ENCODE peak calls at places on chromosomes 13 and 19, in seven cellular contexts. G, Q, M, P, H, L and I are unnamed samples.

GRCh38 chr13:101454767-101455166 is 2.3 kb downstream of the ITGBL1 start:
- DNase-seq in G (no peak), Q (no peak), M (peak; percentile 94), P (no peak), H (no peak), L (no peak), I (no peak)

GRCh38 chr13:106530907-106531520 is 4.4 kb downstream of the EFNB2 start:
- DNase-seq in G (no peak), Q (no peak), M (no peak), P (peak; percentile 38), H (no peak), L (no peak), I (no peak)

GRCh38 chr19:2168619-2169424 is 5.1 kb downstream of the DOT1L start:
- DNase-seq in G (peak; percentile 98), Q (peak; percentile 74), M (peak; percentile 97), P (peak; percentile 85), H (peak; percentile 98), L (peak; percentile 88), I (peak; percentile 92)

GRCh38 chr13:50616101-50616500 is 227.4 kb downstream of the DLEU7 start:
- DNase-seq in G (no peak), Q (no peak), M (no peak), P (no peak), H (peak; percentile 69), L (no peak), I (no peak)

GRCh38 chr19:6232567-6232966 is 47.2 kb downstream of the MLLT1 start:
- DNase-seq in G (peak; percentile 94), Q (no peak), M (no peak), P (no peak), H (peak; percentile 32), L (no peak), I (peak; percentile 94)

GRCh38 chr13:24127116-24127631 is 33.3 kb upstream of the SPATA13 start:
- DNase-seq in G (no peak), Q (no peak), M (no peak), P (no peak), H (no peak), L (no peak), I (no peak)

GRCh38 chr13:97921146-97921776 is 32.2 kb upstream of the IPO5 start:
- DNase-seq in G (peak; percentile 71), Q (no peak), M (no peak), P (no peak), H (no peak), L (no peak), I (peak; percentile 25)

GRCh38 chr13:113951246-113951999 is 22.5 kb downstream of the C13orf46 start:
- DNase-seq in G (peak; percentile 82), Q (peak; percentile 20), M (no peak), P (peak; percentile 50), H (peak; percentile 31), L (peak; percentile 71), I (no peak)

GRCh38 chr19:38667552-38668205 is 20.2 kb downstream of the ACTN4 start:
- DNase-seq in G (peak; percentile 86), Q (no peak), M (no peak), P (peak; percentile 27), H (no peak), L (no peak), I (peak; percentile 59)

GRCh38 chr19:5698635-5699422 is 8.7 kb downstream of the RPL36 start:
- DNase-seq in G (no peak), Q (no peak), M (no peak), P (no peak), H (no peak), L (no peak), I (no peak)

GRCh38 chr19:36771275-36772231 is 1.1 kb downstream of the ZNF850 start:
- DNase-seq in G (peak; percentile 57), Q (no peak), M (peak; percentile 35), P (peak; percentile 74), H (peak; percentile 97), L (peak; percentile 97), I (no peak)

GRCh38 chr19:5572556-5573286 is 5.0 kb upstream of the TINCR start:
- DNase-seq in G (no peak), Q (no peak), M (no peak), P (no peak), H (no peak), L (no peak), I (no peak)

GRCh38 chr13:37869756-37870488 is at the start of gene TRPC4:
- DNase-seq in G (peak; percentile 26), Q (no peak), M (no peak), P (peak; percentile 81), H (peak; percentile 79), L (peak; percentile 59), I (no peak)

GRCh38 chr13:44434441-44435141 is 61.0 kb downstream of the SERP2 start:
- DNase-seq in G (no peak), Q (no peak), M (no peak), P (no peak), H (no peak), L (no peak), I (no peak)

GRCh38 chr19:27718262-27718661 is 1494.7 kb downstream of the UQCRFS1 start:
- DNase-seq in G (no peak), Q (no peak), M (no peak), P (no peak), H (no peak), L (no peak), I (no peak)

GRCh38 chr13:111533900-111534645 is 213.6 kb downstream of the TEX29 start:
- DNase-seq in G (no peak), Q (no peak), M (no peak), P (no peak), H (no peak), L (no peak), I (no peak)

GRCh38 chr19:13055213-13056051 is 47.2 kb downstream of the LYL1 start:
- DNase-seq in G (peak; percentile 97), Q (no peak), M (no peak), P (no peak), H (peak; percentile 70), L (no peak), I (peak; percentile 89)

GRCh38 chr19:5138606-5139594 is 170.0 kb downstream of the KDM4B start:
- DNase-seq in G (peak; percentile 52), Q (no peak), M (no peak), P (no peak), H (peak; percentile 94), L (no peak), I (peak; percentile 46)

GRCh38 chr13:40318366-40318765 is 348.1 kb downstream of the FOXO1 start:
- DNase-seq in G (no peak), Q (no peak), M (no peak), P (peak; percentile 85), H (no peak), L (peak; percentile 55), I (no peak)

GRCh38 chr13:26482451-26483197 is 74.9 kb upstream of the WASF3 start:
- DNase-seq in G (peak; percentile 56), Q (no peak), M (peak; percentile 60), P (peak; percentile 81), H (peak; percentile 78), L (peak; percentile 68), I (no peak)

GRCh38 chr19:46955114-46955812 is 64.4 kb upstream of the NPAS1 start:
- DNase-seq in G (no peak), Q (no peak), M (peak; percentile 18), P (no peak), H (no peak), L (no peak), I (no peak)

GRCh38 chr13:39811051-39811450 is 155.6 kb downstream of the COG6 start:
- DNase-seq in G (no peak), Q (no peak), M (no peak), P (no peak), H (no peak), L (no peak), I (no peak)